ENCODE peak calls at places on chromosomes 6 and 20, in seven cellular contexts. One of them, this sample, is unnamed.
A peak's percentile ranks its signal among the peaks of the same experiment; 100 is the strongest.

GRCh38 chr6:70651326-70651905 is 16.3 kb upstream of the SMAP1 start:
- DNase-seq in H9: no peak
- DNase-seq in GM13976: peak; percentile 16
- DNase-seq in MV-4-11: no peak
- DNase-seq in transverse colon: peak; percentile 32
- DNase-seq in amniotic epithelial cell: no peak
- DNase-seq in NCI-H1105: no peak
- DNase-seq in this sample: peak; percentile 86

GRCh38 chr20:45968081-45968671 is 3.8 kb downstream of the ZNF335 start:
- DNase-seq in NCI-H1105: no peak
- DNase-seq in transverse colon: no peak
- DNase-seq in MV-4-11: peak; percentile 29
- DNase-seq in H9: no peak
- DNase-seq in GM13976: no peak
- DNase-seq in amniotic epithelial cell: no peak
- DNase-seq in this sample: no peak

GRCh38 chr6:37580164-37580955 is 80.7 kb upstream of the CCDC167 start:
- DNase-seq in amniotic epithelial cell: no peak
- DNase-seq in MV-4-11: no peak
- DNase-seq in GM13976: no peak
- DNase-seq in NCI-H1105: no peak
- DNase-seq in H9: no peak
- DNase-seq in transverse colon: no peak
- DNase-seq in this sample: no peak

GRCh38 chr20:1808101-1808500 is 87.1 kb upstream of the SIRPA start:
- DNase-seq in MV-4-11: no peak
- DNase-seq in NCI-H1105: no peak
- DNase-seq in GM13976: no peak
- DNase-seq in amniotic epithelial cell: no peak
- DNase-seq in H9: no peak
- DNase-seq in transverse colon: no peak
- DNase-seq in this sample: no peak

GRCh38 chr20:46353506-46354206 is 45.4 kb upstream of the CDH22 start:
- DNase-seq in GM13976: no peak
- DNase-seq in transverse colon: no peak
- DNase-seq in amniotic epithelial cell: no peak
- DNase-seq in NCI-H1105: no peak
- DNase-seq in H9: no peak
- DNase-seq in MV-4-11: no peak
- DNase-seq in this sample: no peak

GRCh38 chr20:25484911-25485511 is 77.5 kb downstream of the GINS1 start:
- DNase-seq in transverse colon: no peak
- DNase-seq in GM13976: no peak
- DNase-seq in NCI-H1105: no peak
- DNase-seq in MV-4-11: no peak
- DNase-seq in amniotic epithelial cell: no peak
- DNase-seq in H9: no peak
- DNase-seq in this sample: peak; percentile 44

GRCh38 chr20:64130876-64131275 is 23.5 kb upstream of the NPBWR2 start:
- DNase-seq in amniotic epithelial cell: no peak
- DNase-seq in GM13976: no peak
- DNase-seq in NCI-H1105: no peak
- DNase-seq in MV-4-11: no peak
- DNase-seq in transverse colon: no peak
- DNase-seq in H9: no peak
- DNase-seq in this sample: no peak

GRCh38 chr6:148765878-148766808 is 19.3 kb downstream of the UST start:
- DNase-seq in H9: no peak
- DNase-seq in GM13976: no peak
- DNase-seq in transverse colon: no peak
- DNase-seq in amniotic epithelial cell: no peak
- DNase-seq in NCI-H1105: no peak
- DNase-seq in MV-4-11: no peak
- DNase-seq in this sample: no peak

GRCh38 chr20:10306440-10307358 is 88.1 kb downstream of the SNAP25 start:
- DNase-seq in H9: no peak
- DNase-seq in NCI-H1105: no peak
- DNase-seq in transverse colon: no peak
- DNase-seq in GM13976: no peak
- DNase-seq in MV-4-11: peak; percentile 23
- DNase-seq in amniotic epithelial cell: peak; percentile 98
- DNase-seq in this sample: no peak

GRCh38 chr6:52576392-52577021 is 353 bp downstream of the TRAM2 start:
- DNase-seq in NCI-H1105: no peak
- DNase-seq in transverse colon: peak; percentile 72
- DNase-seq in GM13976: peak; percentile 86
- DNase-seq in MV-4-11: peak; percentile 45
- DNase-seq in H9: peak; percentile 76
- DNase-seq in amniotic epithelial cell: peak; percentile 79
- DNase-seq in this sample: peak; percentile 84

GRCh38 chr6:132820629-132821381 is 6.4 kb downstream of the RPS12 start:
- DNase-seq in amniotic epithelial cell: peak; percentile 39
- DNase-seq in H9: peak; percentile 35
- DNase-seq in GM13976: no peak
- DNase-seq in transverse colon: no peak
- DNase-seq in MV-4-11: peak; percentile 45
- DNase-seq in NCI-H1105: no peak
- DNase-seq in this sample: no peak

GRCh38 chr6:2949121-2949520 is 22.2 kb downstream of the SERPINB6 start:
- DNase-seq in amniotic epithelial cell: no peak
- DNase-seq in transverse colon: no peak
- DNase-seq in MV-4-11: no peak
- DNase-seq in H9: peak; percentile 17
- DNase-seq in GM13976: no peak
- DNase-seq in NCI-H1105: no peak
- DNase-seq in this sample: no peak

GRCh38 chr6:11273406-11274065 is 41.1 kb upstream of the NEDD9 start:
- DNase-seq in H9: no peak
- DNase-seq in amniotic epithelial cell: no peak
- DNase-seq in NCI-H1105: no peak
- DNase-seq in MV-4-11: no peak
- DNase-seq in GM13976: no peak
- DNase-seq in transverse colon: peak; percentile 52
- DNase-seq in this sample: no peak

GRCh38 chr6:108105584-108105983 is 31.0 kb upstream of the OSTM1 start:
- DNase-seq in H9: no peak
- DNase-seq in transverse colon: no peak
- DNase-seq in GM13976: no peak
- DNase-seq in NCI-H1105: no peak
- DNase-seq in MV-4-11: no peak
- DNase-seq in amniotic epithelial cell: no peak
- DNase-seq in this sample: no peak

GRCh38 chr6:158666637-158667359 is 16.9 kb downstream of the SYTL3 start:
- DNase-seq in NCI-H1105: no peak
- DNase-seq in GM13976: peak; percentile 48
- DNase-seq in MV-4-11: peak; percentile 99
- DNase-seq in amniotic epithelial cell: peak; percentile 95
- DNase-seq in H9: no peak
- DNase-seq in transverse colon: no peak
- DNase-seq in this sample: no peak

GRCh38 chr6:75282706-75283105 is 1.9 kb downstream of the TMEM30A start:
- DNase-seq in MV-4-11: no peak
- DNase-seq in GM13976: no peak
- DNase-seq in amniotic epithelial cell: no peak
- DNase-seq in transverse colon: no peak
- DNase-seq in H9: no peak
- DNase-seq in NCI-H1105: no peak
- DNase-seq in this sample: no peak

GRCh38 chr20:39289316-39289715 is 327.2 kb downstream of the DHX35 start:
- DNase-seq in GM13976: peak; percentile 25
- DNase-seq in amniotic epithelial cell: no peak
- DNase-seq in MV-4-11: no peak
- DNase-seq in H9: peak; percentile 66
- DNase-seq in transverse colon: no peak
- DNase-seq in NCI-H1105: no peak
- DNase-seq in this sample: peak; percentile 27

GRCh38 chr6:105161411-105161810 is 18.4 kb downstream of the POPDC3 start:
- DNase-seq in transverse colon: no peak
- DNase-seq in GM13976: no peak
- DNase-seq in MV-4-11: no peak
- DNase-seq in NCI-H1105: no peak
- DNase-seq in amniotic epithelial cell: no peak
- DNase-seq in H9: no peak
- DNase-seq in this sample: no peak

GRCh38 chr6:73523434-73524123 is 2.7 kb upstream of the EEF1A1 start:
- DNase-seq in H9: peak; percentile 66
- DNase-seq in amniotic epithelial cell: peak; percentile 39
- DNase-seq in MV-4-11: peak; percentile 75
- DNase-seq in GM13976: peak; percentile 72
- DNase-seq in transverse colon: peak; percentile 82
- DNase-seq in NCI-H1105: no peak
- DNase-seq in this sample: peak; percentile 79

GRCh38 chr6:148462203-148462602 is 119.6 kb downstream of the SASH1 start:
- DNase-seq in GM13976: no peak
- DNase-seq in MV-4-11: no peak
- DNase-seq in amniotic epithelial cell: peak; percentile 27
- DNase-seq in NCI-H1105: no peak
- DNase-seq in transverse colon: no peak
- DNase-seq in H9: no peak
- DNase-seq in this sample: no peak

This sample was measured in MM.1S.